ENCODE peak calls at places on chromosomes 7 and 10, in seven cellular contexts. Z, K, Q, I, E, H and X are unnamed samples.

GRCh38 chr10:224571-224970 is 89.3 kb downstream of the ZMYND11 start:
- DNase-seq in K (no peak), H (peak; percentile 64), E (no peak), Z (no peak), I (no peak), Q (no peak), X (no peak)

GRCh38 chr10:50439806-50440205 is 183.9 kb downstream of the SGMS1 start:
- DNase-seq in K (no peak), E (no peak), Z (no peak), Q (no peak), H (no peak), I (no peak), X (no peak)

GRCh38 chr10:96417432-96417831 is 58.6 kb upstream of the OPALIN start:
- DNase-seq in I (no peak), H (no peak), K (no peak), Q (no peak), Z (no peak), E (no peak), X (no peak)

GRCh38 chr7:66953044-66953427 is 32.0 kb downstream of the TMEM248 start:
- DNase-seq in H (no peak), I (no peak), K (no peak), Q (no peak), E (no peak), Z (no peak), X (no peak)

GRCh38 chr10:104824378-104825006 is 183.4 kb downstream of the SORCS3 start:
- DNase-seq in Z (no peak), Q (no peak), E (peak; percentile 60), I (no peak), H (no peak), K (peak; percentile 38), X (peak; percentile 45)

GRCh38 chr7:9029671-9030070 is 596.3 kb downstream of the NXPH1 start:
- DNase-seq in Z (no peak), Q (peak; percentile 99), I (no peak), K (no peak), H (peak; percentile 99), E (no peak), X (no peak)

GRCh38 chr10:71713135-71714040 is 6.2 kb downstream of the C10orf105 start:
- DNase-seq in I (no peak), K (peak; percentile 79), H (peak; percentile 29), Z (no peak), Q (no peak), E (no peak), X (no peak)

GRCh38 chr10:79061441-79062315 is 7.1 kb upstream of the ZMIZ1 start:
- DNase-seq in I (no peak), Q (no peak), K (no peak), H (no peak), Z (no peak), E (no peak), X (peak; percentile 41)

GRCh38 chr7:102828291-102828690 is 79.5 kb downstream of the FAM185A start:
- DNase-seq in K (no peak), H (no peak), Q (no peak), E (no peak), I (no peak), Z (no peak), X (no peak)

GRCh38 chr7:7595451-7595850 is 28.8 kb downstream of the MIOS start:
- DNase-seq in E (no peak), Q (peak; percentile 17), K (peak; percentile 46), Z (no peak), I (no peak), H (peak; percentile 61), X (peak; percentile 16)

GRCh38 chr7:45890902-45891461 is 2.7 kb downstream of the IGFBP1 start:
- DNase-seq in K (peak; percentile 42), E (peak; percentile 42), Q (peak; percentile 44), I (no peak), H (peak; percentile 42), Z (no peak), X (no peak)

GRCh38 chr10:123722351-123722750 is 56.2 kb downstream of the GPR26 start:
- DNase-seq in K (no peak), Q (no peak), Z (no peak), I (no peak), H (no peak), E (no peak), X (no peak)

GRCh38 chr7:120052884-120053382 is 220.0 kb upstream of the KCND2 start:
- DNase-seq in H (no peak), I (no peak), Q (no peak), E (no peak), K (peak; percentile 69), Z (no peak), X (no peak)